ENCODE peak calls at places on chromosomes 4 and X, in nine cellular contexts. J is body of pancreas, F is cardiac muscle cell, Q is breast epithelium, M is OCI-LY7, V is DND-41, E is tibial artery, T is mammary epithelial cell, S is suprapubic skin. R is an unnamed sample.

GRCh38 chr4:140571620-140572019 is 2.9 kb upstream of the UCP1 start:
- DNase-seq in M (no peak), S (no peak), V (no peak), E (no peak), T (no peak), Q (no peak), J (no peak), F (no peak), R (no peak)

GRCh38 chrX:69124108-69124507 is 41.1 kb downstream of the PJA1 start:
- DNase-seq in F (peak; percentile 41), V (no peak), M (no peak), E (no peak), J (no peak), T (no peak), S (no peak), Q (no peak), R (no peak)

GRCh38 chr4:25703731-25704388 is 48.2 kb downstream of the SLC34A2 start:
- DNase-seq in M (no peak), T (peak; percentile 7), S (no peak), F (peak; percentile 25), V (no peak), Q (no peak), E (no peak), J (no peak), R (no peak)

GRCh38 chr4:74146581-74147129 is 11.3 kb upstream of the MTHFD2L start:
- DNase-seq in T (no peak), M (no peak), Q (no peak), F (no peak), V (no peak), J (no peak), E (no peak), S (no peak), R (no peak)

GRCh38 chrX:103687073-103687695 is 685 bp upstream of the MORF4L2 start:
- DNase-seq in J (peak; percentile 88), S (peak; percentile 91), E (peak; percentile 93), Q (peak; percentile 84), F (peak; percentile 88), V (peak; percentile 84), T (no peak), M (peak; percentile 84), R (peak; percentile 93)

GRCh38 chrX:10159069-10159468 is 2.3 kb downstream of the CLCN4 start:
- DNase-seq in V (no peak), J (no peak), E (no peak), T (no peak), S (no peak), M (no peak), F (no peak), Q (no peak), R (no peak)

GRCh38 chr4:100087743-100088142 is 102.5 kb downstream of the DDIT4L start:
- DNase-seq in M (no peak), Q (no peak), F (peak; percentile 70), S (no peak), E (peak; percentile 62), V (no peak), T (no peak), J (no peak), R (no peak)

GRCh38 chrX:45712067-45712466 is 511.4 kb upstream of the DIPK2B start:
- DNase-seq in Q (no peak), J (no peak), E (no peak), S (no peak), M (no peak), V (no peak), T (peak; percentile 64), F (peak; percentile 14), R (no peak)

GRCh38 chr4:13546855-13547562 is 2.7 kb upstream of the NKX3-2 start:
- DNase-seq in T (no peak), F (no peak), E (no peak), V (no peak), S (no peak), J (no peak), Q (no peak), M (peak; percentile 12), R (no peak)

GRCh38 chrX:37315511-37316248 is 33.5 kb upstream of the PRRG1 start:
- DNase-seq in E (no peak), M (no peak), F (no peak), S (no peak), V (no peak), Q (no peak), T (peak; percentile 34), J (no peak), R (no peak)

GRCh38 chr4:75904086-75904485 is 1.8 kb upstream of the PPEF2 start:
- DNase-seq in F (no peak), V (peak; percentile 9), E (no peak), Q (no peak), J (no peak), S (no peak), M (no peak), T (no peak), R (no peak)

GRCh38 chr4:12729384-12729783 is 754.8 kb downstream of the RAB28 start:
- DNase-seq in F (peak; percentile 33), M (peak; percentile 39), V (no peak), Q (no peak), T (no peak), J (no peak), S (no peak), E (no peak), R (no peak)

GRCh38 chr4:36651253-36651652 is 369.8 kb downstream of the DTHD1 start:
- DNase-seq in F (no peak), M (no peak), S (no peak), J (no peak), T (peak; percentile 3), E (no peak), V (no peak), Q (no peak), R (no peak)

GRCh38 chr4:5478697-5479096 is 229.7 kb downstream of the EVC2 start:
- DNase-seq in M (no peak), Q (no peak), F (no peak), E (peak; percentile 23), T (no peak), S (peak; percentile 32), V (no peak), J (no peak), R (no peak)

GRCh38 chrX:104565791-104566687 is at the start of gene IL1RAPL2:
- DNase-seq in Q (peak; percentile 53), S (no peak), T (peak; percentile 58), V (no peak), J (peak; percentile 54), M (no peak), F (peak; percentile 13), E (no peak), R (no peak)

GRCh38 chr4:122003335-122003734 is 51.5 kb upstream of the TRPC3 start:
- DNase-seq in Q (no peak), J (peak; percentile 9), M (peak; percentile 59), E (no peak), F (peak; percentile 36), S (no peak), V (peak; percentile 30), T (no peak), R (peak; percentile 9)

GRCh38 chr4:17475481-17475880 is 36.4 kb downstream of the QDPR start:
- DNase-seq in E (no peak), V (no peak), Q (no peak), M (no peak), S (no peak), T (peak; percentile 9), F (peak; percentile 47), J (no peak), R (no peak)

GRCh38 chrX:49019050-49019449 is 17.0 kb upstream of the GRIPAP1 start:
- DNase-seq in F (no peak), E (no peak), S (no peak), M (no peak), J (no peak), V (no peak), Q (no peak), T (no peak), R (no peak)

GRCh38 chrX:100673397-100673953 is 29.5 kb downstream of the SRPX2 start:
- DNase-seq in F (peak; percentile 79), Q (no peak), V (no peak), E (no peak), S (no peak), J (no peak), M (no peak), T (peak; percentile 20), R (no peak)

GRCh38 chrX:119477812-119478232 is 9.6 kb downstream of the SLC25A5 start:
- DNase-seq in S (no peak), E (peak; percentile 63), M (no peak), T (no peak), F (peak; percentile 91), Q (no peak), J (peak; percentile 82), V (no peak), R (no peak)

GRCh38 chrX:65697915-65698796 is 30.7 kb downstream of the MSN start:
- DNase-seq in F (peak; percentile 40), T (no peak), E (no peak), J (peak; percentile 57), M (peak; percentile 87), Q (no peak), S (no peak), V (peak; percentile 91), R (peak; percentile 83)

DNA sequence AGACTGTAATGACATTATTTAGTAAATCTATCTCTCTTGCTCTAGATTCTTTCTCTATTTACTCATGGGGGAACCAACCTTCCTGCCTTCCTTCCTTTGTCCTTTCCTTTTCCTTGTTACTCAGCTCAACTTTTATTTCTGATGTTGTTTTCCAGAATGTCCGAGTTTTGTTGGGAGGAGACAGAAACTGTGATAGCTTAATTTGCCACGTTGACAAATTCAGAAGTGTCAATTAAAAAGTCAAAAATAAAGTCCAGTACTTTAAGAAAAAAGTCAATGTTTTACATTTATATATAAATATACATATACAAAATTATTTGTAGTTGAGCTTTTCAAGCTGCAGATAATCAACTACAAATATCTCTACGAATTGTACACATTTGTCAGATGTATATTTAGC is 1187.7 kb downstream of the ADGRL3 start:
- DNase-seq in M (no peak), Q (no peak), J (no peak), F (no peak), S (no peak), V (no peak), E (no peak), T (no peak), R (no peak)
- H3K4me1 ChIP-seq in M (no peaks in the 10 kb centered on the region), Q (no peaks in the 10 kb centered on the region), J (no peaks in the 10 kb centered on the region), F (no peaks in the 10 kb centered on the region), S (no peaks in the 10 kb centered on the region), V (no peaks in the 10 kb centered on the region), E (no peaks in the 10 kb centered on the region), T (no peaks in the 10 kb centered on the region), R (no peaks in the 10 kb centered on the region)

GRCh38 chrX:95040104-95040503 is 1366.1 kb downstream of the FAM133A start:
- DNase-seq in T (no peak), V (no peak), S (no peak), J (no peak), F (no peak), M (no peak), E (no peak), Q (no peak), R (no peak)

GRCh38 chrX:95044331-95044730 is 1370.3 kb downstream of the FAM133A start:
- DNase-seq in T (no peak), Q (no peak), E (no peak), J (no peak), V (no peak), M (no peak), F (no peak), S (no peak), R (no peak)
- H3K4me1 ChIP-seq in T (no peaks in the 10 kb centered on the region), Q (no peaks in the 10 kb centered on the region), E (no peaks in the 10 kb centered on the region), J (no peaks in the 10 kb centered on the region), V (no peaks in the 10 kb centered on the region), M (no peaks in the 10 kb centered on the region), F (no peaks in the 10 kb centered on the region), S (no peaks in the 10 kb centered on the region), R (no peaks in the 10 kb centered on the region)

GRCh38 chr4:173489514-173489913 is 40.5 kb downstream of the HAND2 start:
- DNase-seq in Q (no peak), F (peak; percentile 75), S (no peak), V (no peak), J (no peak), T (no peak), M (no peak), E (no peak), R (no peak)
- H3K4me1 ChIP-seq in Q (no peaks in the 10 kb centered on the region), F (peaks cover 15% of the 10 kb centered on the region), S (peaks cover 16% of the 10 kb centered on the region), V (peaks cover 19% of the 10 kb centered on the region), J (peaks cover 7% of the 10 kb centered on the region), T (no peaks in the 10 kb centered on the region), M (no peaks in the 10 kb centered on the region), E (no peaks in the 10 kb centered on the region), R (peaks cover 1% of the 10 kb centered on the region)

GRCh38 chr4:152460488-152460887 is 75.4 kb downstream of the FBXW7 start:
- DNase-seq in J (no peak), F (peak; percentile 92), T (peak; percentile 14), Q (no peak), E (no peak), S (no peak), V (no peak), M (peak; percentile 29), R (no peak)
- H3K4me1 ChIP-seq in J (peaks cover 7% of the 10 kb centered on the region), F (peaks cover 4% of the 10 kb centered on the region), T (no peaks in the 10 kb centered on the region), Q (no peaks in the 10 kb centered on the region), E (no peaks in the 10 kb centered on the region), S (peaks cover 13% of the 10 kb centered on the region), V (peaks cover 56% of the 10 kb centered on the region), M (peaks cover 71% of the 10 kb centered on the region), R (peaks cover 32% of the 10 kb centered on the region)